ENCODE peak calls at places on chromosomes 6 and 20, in seven cellular contexts. M is CD8-positive, alpha-beta T cell; B is astrocyte of the cerebellum; U is OCI-LY7; K is fibroblast of pulmonary artery; V is H9; H is stomach. O is an unnamed sample.

GRCh38 chr6:162271922-162272321 is 455.6 kb downstream of the PRKN start:
- DNase-seq in M (no peak), B (no peak), U (no peak), K (no peak), V (no peak), H (no peak), O (no peak)

GRCh38 chr20:64188682-64189529 is 24.7 kb downstream of the MYT1 start:
- DNase-seq in M (no peak), B (no peak), U (no peak), K (peak), V (peak), H (no peak), O (no peak)

GRCh38 chr6:163404825-163405265 is 9.7 kb upstream of the QKI start:
- DNase-seq in M (no peak), B (no peak), U (no peak), K (peak), V (no peak), H (no peak), O (peak)

GRCh38 chr6:29414588-29414987 is at the start of gene OR12D1:
- DNase-seq in M (no peak), B (no peak), U (no peak), K (no peak), V (no peak), H (no peak), O (no peak)

GRCh38 chr20:13119583-13119982 is 101.5 kb upstream of the ISM1 start:
- DNase-seq in M (peak), B (peak), U (peak), K (peak), V (peak), H (no peak), O (no peak)

GRCh38 chr6:155201461-155202226 is 62.2 kb upstream of the CLDN20 start:
- DNase-seq in M (no peak), B (peak), U (no peak), K (peak), V (no peak), H (no peak), O (no peak)

GRCh38 chr6:81933648-81934047 is 181.2 kb upstream of the TENT5A start:
- DNase-seq in M (no peak), B (no peak), U (no peak), K (peak), V (no peak), H (no peak), O (no peak)

GRCh38 chr6:112203577-112204349 is 50.6 kb downstream of the LAMA4 start:
- DNase-seq in M (no peak), B (no peak), U (no peak), K (peak), V (no peak), H (no peak), O (no peak)

GRCh38 chr6:85451586-85452306 is 1.9 kb downstream of the NT5E start:
- DNase-seq in M (no peak), B (no peak), U (no peak), K (no peak), V (no peak), H (no peak), O (no peak)

GRCh38 chr6:80366721-80367120 is 260.2 kb downstream of the BCKDHB start:
- DNase-seq in M (no peak), B (peak), U (no peak), K (peak), V (no peak), H (no peak), O (no peak)

GRCh38 chr6:44920952-44921491 is 407.1 kb upstream of the RUNX2 start:
- DNase-seq in M (no peak), B (no peak), U (no peak), K (peak), V (no peak), H (no peak), O (no peak)

GRCh38 chr6:149877678-149878077 is 13.5 kb upstream of the LRP11 start:
- DNase-seq in M (no peak), B (no peak), U (no peak), K (no peak), V (no peak), H (no peak), O (no peak)

GRCh38 chr6:127606131-127606562 is 29.2 kb downstream of the C6orf58 start:
- DNase-seq in M (no peak), B (peak), U (no peak), K (peak), V (peak), H (no peak), O (no peak)

GRCh38 chr20:38187512-38187911 is 22.4 kb upstream of the TGM2 start:
- DNase-seq in M (no peak), B (no peak), U (no peak), K (no peak), V (peak), H (no peak), O (no peak)

GRCh38 chr6:113508249-113508648 is 348.9 kb upstream of the MARCKS start:
- DNase-seq in M (no peak), B (no peak), U (no peak), K (no peak), V (no peak), H (no peak), O (no peak)

GRCh38 chr6:124007915-124008688 is 204.4 kb downstream of the NKAIN2 start:
- DNase-seq in M (no peak), B (no peak), U (no peak), K (no peak), V (no peak), H (no peak), O (no peak)

DNA sequence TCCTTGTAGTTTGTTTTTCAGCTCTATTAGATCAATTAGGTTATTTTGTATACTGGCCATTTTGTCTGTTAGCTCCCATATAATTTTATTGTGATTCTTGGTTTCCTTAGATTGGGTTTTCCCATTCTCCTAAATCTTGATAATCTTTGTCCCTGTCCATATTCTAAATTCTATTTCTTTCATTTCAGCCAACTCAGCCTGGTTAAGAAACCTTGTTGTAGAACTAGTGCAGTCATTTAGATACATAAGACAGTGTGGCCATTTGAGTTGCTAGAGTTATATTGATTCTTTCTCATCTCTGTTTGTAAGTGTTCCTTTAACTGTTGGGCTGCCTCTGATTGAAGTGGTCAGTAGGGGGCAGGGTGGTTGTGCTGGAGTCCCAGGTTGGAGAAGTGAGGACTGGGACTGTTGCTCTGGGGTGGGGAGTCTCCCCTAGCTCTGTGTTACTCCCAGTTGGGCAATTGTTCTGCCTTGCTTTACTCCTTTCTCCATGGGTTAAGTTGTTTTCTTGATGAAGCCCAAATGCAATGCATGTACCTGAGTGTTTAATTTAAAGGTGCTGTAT is 98.8 kb upstream of the NRN1 start:
- DNase-seq in M (no peak), B (no peak), U (peak), K (no peak), V (peak), H (no peak), O (no peak)
- TF ChIP-seq CTCF in M (no peak), B (no peak), U (peak), K (no peak), V (peak), H (no peak), O (no peak)

GRCh38 chr20:59013959-59014608 is 5.1 kb upstream of the TUBB1 start:
- DNase-seq in M (peak), B (no peak), U (no peak), K (no peak), V (no peak), H (no peak), O (no peak)
- TF ChIP-seq CTCF in M (no peak), B (no peak), U (no peak), K (no peak), V (no peak), H (no peak), O (no peak)

GRCh38 chr6:15491255-15491985 is 171.4 kb downstream of the DTNBP1 start:
- DNase-seq in M (peak), B (peak), U (peak), K (peak), V (peak), H (peak), O (peak)

GRCh38 chr6:15496345-15497131 is 166.3 kb downstream of the DTNBP1 start:
- DNase-seq in M (no peak), B (no peak), U (no peak), K (no peak), V (no peak), H (no peak), O (no peak)

GRCh38 chr6:15495375-15495901 is 167.4 kb downstream of the DTNBP1 start:
- DNase-seq in M (no peak), B (no peak), U (no peak), K (peak), V (no peak), H (no peak), O (no peak)

GRCh38 chr6:15491986-15492269 is 170.9 kb downstream of the DTNBP1 start:
- DNase-seq in M (no peak), B (no peak), U (no peak), K (no peak), V (no peak), H (no peak), O (no peak)

GRCh38 chr6:15493437-15494168 is 169.2 kb downstream of the DTNBP1 start:
- DNase-seq in M (no peak), B (no peak), U (no peak), K (no peak), V (peak), H (no peak), O (no peak)
- TF ChIP-seq CTCF in M (no peak), B (no peak), U (no peak), K (no peak), V (peak), H (no peak), O (no peak)

DNA sequence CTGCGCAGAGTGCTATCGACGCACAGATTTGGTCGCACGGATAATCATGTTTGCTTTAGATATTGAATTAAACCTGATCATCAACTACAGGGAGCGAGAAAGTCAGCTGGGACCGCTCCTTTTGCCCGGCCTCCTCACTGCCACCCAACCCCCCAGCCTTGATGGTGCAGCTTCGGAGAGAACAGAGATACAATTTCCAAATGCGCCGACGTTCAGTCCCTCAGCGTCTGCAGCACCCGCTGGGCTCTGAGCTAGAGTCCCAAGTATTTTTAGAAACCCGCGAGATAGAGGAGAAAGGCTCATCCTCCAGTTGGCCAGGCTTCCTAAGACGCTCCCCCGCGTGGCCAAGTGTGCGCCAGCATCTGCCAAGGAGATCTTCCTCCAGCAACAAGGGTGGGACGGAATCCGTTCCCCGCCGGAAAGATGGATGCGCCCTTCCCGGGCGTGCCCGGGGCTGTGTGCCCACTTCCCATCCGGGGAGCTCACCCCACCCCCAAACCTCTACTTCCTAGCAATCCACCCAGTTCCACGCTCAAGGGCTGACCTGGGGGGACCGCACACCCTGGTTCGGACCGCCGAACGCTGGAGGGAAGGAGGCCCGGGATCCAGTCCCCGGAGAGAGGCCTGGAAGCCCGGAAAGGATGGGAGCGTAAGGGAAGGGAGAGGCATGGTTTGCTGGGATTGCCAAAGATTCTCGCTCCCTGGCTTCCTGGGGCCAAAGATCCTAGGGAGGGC is 4.1 kb downstream of the NKX2-2 start:
- DNase-seq in M (no peak), B (no peak), U (no peak), K (peak), V (peak), H (no peak), O (peak)
- TF ChIP-seq CTCF in M (no peak), B (no peak), U (peak), K (peak), V (no peak), H (no peak), O (no peak)

GRCh38 chr6:42745083-42745637 is 743 bp downstream of the TBCC start:
- DNase-seq in M (no peak), B (no peak), U (peak), K (peak), V (peak), H (peak), O (no peak)
- TF ChIP-seq CTCF in M (no peak), B (no peak), U (no peak), K (no peak), V (no peak), H (no peak), O (no peak)